ENCODE peak calls at places on chromosomes 3 and 15, in six cellular contexts. P is NCI-H187 treated with DMSO at 0.1 percent for 48 hours; R is fibroblast of pulmonary artery; F is tibial artery; K is HEK293T; M is CD4-positive, alpha-beta memory T cell. X is an unnamed sample.

GRCh38 chr3:186380622-186381380 is 18.8 kb upstream of the DGKG start:
- DNase-seq in P (no peak), R (peak), F (no peak), K (no peak), M (no peak), X (no peak)

GRCh38 chr3:23052230-23053019 is 150.7 kb upstream of the UBE2E2 start:
- DNase-seq in P (no peak), R (no peak), F (no peak), K (peak), M (no peak), X (no peak)

GRCh38 chr15:70486012-70486411 is 277.3 kb downstream of the UACA start:
- DNase-seq in P (no peak), R (no peak), F (no peak), K (no peak), M (no peak), X (no peak)

GRCh38 chr3:53813229-53813628 is 33.0 kb downstream of the CHDH start:
- DNase-seq in P (no peak), R (no peak), F (no peak), K (no peak), M (no peak), X (no peak)

GRCh38 chr3:149575213-149575961 is 82.4 kb downstream of the WWTR1 start:
- DNase-seq in P (no peak), R (peak), F (peak), K (no peak), M (no peak), X (no peak)

GRCh38 chr3:30355622-30356021 is 250.8 kb upstream of the TGFBR2 start:
- DNase-seq in P (no peak), R (no peak), F (no peak), K (no peak), M (no peak), X (no peak)

GRCh38 chr3:125418306-125418705 is 43.2 kb upstream of the ZNF148 start:
- DNase-seq in P (no peak), R (no peak), F (no peak), K (no peak), M (no peak), X (no peak)

GRCh38 chr15:41284425-41285177 is 47.8 kb downstream of the OIP5 start:
- DNase-seq in P (no peak), R (peak), F (peak), K (peak), M (no peak), X (no peak)

GRCh38 chr3:196210673-196211556 is at the start of gene ZDHHC19:
- DNase-seq in P (no peak), R (no peak), F (no peak), K (no peak), M (no peak), X (no peak)

GRCh38 chr15:63233667-63234419 is 43.6 kb upstream of the APH1B start:
- DNase-seq in P (no peak), R (peak), F (no peak), K (no peak), M (no peak), X (no peak)

GRCh38 chr3:45214061-45214680 is 11.9 kb downstream of the TMEM158 start:
- DNase-seq in P (no peak), R (no peak), F (no peak), K (no peak), M (no peak), X (no peak)

GRCh38 chr3:9130318-9131110 is 118.9 kb downstream of the SRGAP3 start:
- DNase-seq in P (no peak), R (no peak), F (no peak), K (no peak), M (no peak), X (no peak)

GRCh38 chr15:89462198-89462912 is 34.0 kb downstream of the RHCG start:
- DNase-seq in P (no peak), R (peak), F (no peak), K (no peak), M (no peak), X (no peak)

GRCh38 chr3:14144423-14145075 is 19.7 kb downstream of the TMEM43 start:
- DNase-seq in P (peak), R (peak), F (peak), K (peak), M (peak), X (peak)

GRCh38 chr3:107662586-107662985 is 139.8 kb downstream of the BBX start:
- DNase-seq in P (no peak), R (peak), F (no peak), K (no peak), M (no peak), X (no peak)

GRCh38 chr15:22907161-22907950 is 68.9 kb downstream of the NIPA2 start:
- DNase-seq in P (no peak), R (no peak), F (no peak), K (no peak), M (no peak), X (no peak)

GRCh38 chr15:69297642-69298353 is 914 bp upstream of the PAQR5 start:
- DNase-seq in P (no peak), R (no peak), F (no peak), K (no peak), M (no peak), X (no peak)

GRCh38 chr3:99577160-99577559 is 61.2 kb upstream of the COL8A1 start:
- DNase-seq in P (no peak), R (peak), F (no peak), K (no peak), M (no peak), X (no peak)

X was measured in esophagus squamous epithelium.